ENCODE peak calls at places on chromosomes 3 and 15, in five cellular contexts. P, F, K, C and J are unnamed samples.

GRCh38 chr15:77497942-77498361 is 77.3 kb downstream of the HMG20A start:
- DNase-seq in P (no peak), F (no peak), K (peak; percentile 35), C (no peak), J (no peak)

GRCh38 chr3:188208751-188209433 is 54.9 kb downstream of the LPP start:
- DNase-seq in P (no peak), F (no peak), K (no peak), C (peak; percentile 37), J (no peak)

GRCh38 chr15:60087561-60087960 is 83.5 kb downstream of the FOXB1 start:
- DNase-seq in P (no peak), F (no peak), K (no peak), C (no peak), J (no peak)

GRCh38 chr15:29139540-29140459 is 129.8 kb downstream of the NSMCE3 start:
- DNase-seq in P (peak; percentile 27), F (peak; percentile 85), K (peak; percentile 30), C (peak; percentile 29), J (peak; percentile 56)

GRCh38 chr15:90539789-90540188 is 10.1 kb downstream of the CRTC3 start:
- DNase-seq in P (no peak), F (no peak), K (no peak), C (no peak), J (no peak)

GRCh38 chr3:183809209-183809608 is 16.2 kb downstream of the MAP6D1 start:
- DNase-seq in P (no peak), F (no peak), K (no peak), C (no peak), J (no peak)

GRCh38 chr3:148319161-148319915 is 378.4 kb upstream of the AGTR1 start:
- DNase-seq in P (peak; percentile 75), F (no peak), K (no peak), C (peak; percentile 76), J (peak; percentile 85)

GRCh38 chr15:41581110-41581509 is 22.1 kb downstream of the TYRO3 start:
- DNase-seq in P (no peak), F (peak; percentile 34), K (no peak), C (peak; percentile 88), J (peak; percentile 23)

GRCh38 chr3:127182848-127183714 is 9.8 kb upstream of the PRR23E start:
- DNase-seq in P (no peak), F (no peak), K (no peak), C (no peak), J (no peak)

GRCh38 chr15:55827204-55827603 is 84.3 kb upstream of the PRTG start:
- DNase-seq in P (no peak), F (no peak), K (no peak), C (no peak), J (no peak)

GRCh38 chr3:35707904-35708303 is 68.6 kb downstream of the ARPP21 start:
- DNase-seq in P (no peak), F (no peak), K (no peak), C (no peak), J (no peak)

GRCh38 chr3:142809259-142809658 is 79.6 kb downstream of the PCOLCE2 start:
- DNase-seq in P (no peak), F (no peak), K (no peak), C (no peak), J (no peak)

GRCh38 chr3:152538518-152538917 is 269.8 kb downstream of the MBNL1 start:
- DNase-seq in P (no peak), F (no peak), K (no peak), C (no peak), J (no peak)

GRCh38 chr15:84099181-84099580 is 136.4 kb upstream of the GOLGA6L4 start:
- DNase-seq in P (no peak), F (no peak), K (peak; percentile 11), C (peak; percentile 32), J (peak; percentile 51)

GRCh38 chr3:50256978-50257890 is 11.7 kb upstream of the SEMA3B start:
- DNase-seq in P (peak; percentile 42), F (no peak), K (no peak), C (peak; percentile 57), J (peak; percentile 48)

GRCh38 chr3:49799761-49800160 is at the start of gene CDHR4:
- DNase-seq in P (peak; percentile 70), F (no peak), K (peak; percentile 65), C (peak; percentile 88), J (no peak)

GRCh38 chr15:88908697-88909621 is 4.2 kb downstream of the MFGE8 start:
- DNase-seq in P (peak; percentile 91), F (no peak), K (no peak), C (no peak), J (no peak)

GRCh38 chr3:10394491-10395025 is 73.6 kb upstream of the SEC13 start:
- DNase-seq in P (no peak), F (no peak), K (no peak), C (no peak), J (no peak)

GRCh38 chr3:129040039-129040336 is 20.6 kb upstream of the GP9 start:
- DNase-seq in P (no peak), F (no peak), K (no peak), C (no peak), J (no peak)

GRCh38 chr3:101861212-101861977 is 12.1 kb downstream of the NFKBIZ start:
- DNase-seq in P (no peak), F (no peak), K (no peak), C (no peak), J (no peak)

GRCh38 chr15:80309769-80310384 is 57.9 kb upstream of the CTXND1 start:
- DNase-seq in P (peak; percentile 37), F (peak; percentile 37), K (peak; percentile 36), C (peak; percentile 56), J (no peak)

GRCh38 chr15:39269352-39269751 is 311.5 kb upstream of the THBS1 start:
- DNase-seq in P (no peak), F (no peak), K (no peak), C (no peak), J (no peak)

GRCh38 chr3:150577854-150578253 is 25.3 kb upstream of the SELENOT start:
- DNase-seq in P (no peak), F (no peak), K (no peak), C (peak; percentile 16), J (no peak)

GRCh38 chr3:61926913-61927312 is 365.5 kb downstream of the PTPRG start:
- DNase-seq in P (peak; percentile 37), F (no peak), K (no peak), C (peak; percentile 68), J (no peak)

GRCh38 chr15:81281176-81281735 is 42.7 kb downstream of the STARD5 start:
- DNase-seq in P (no peak), F (no peak), K (no peak), C (no peak), J (no peak)

GRCh38 chr15:55394694-55395093 is 13.5 kb downstream of the CCPG1 start:
- DNase-seq in P (peak; percentile 60), F (no peak), K (no peak), C (no peak), J (no peak)

GRCh38 chr15:67201136-67201535 is 53.3 kb downstream of the AAGAB start:
- DNase-seq in P (peak; percentile 42), F (no peak), K (no peak), C (no peak), J (no peak)

GRCh38 chr15:92462771-92463170 is 69.1 kb downstream of the ST8SIA2 start:
- DNase-seq in P (no peak), F (no peak), K (no peak), C (no peak), J (no peak)

GRCh38 chr3:97938444-97938843 is 33.8 kb downstream of the RIOX2 start:
- DNase-seq in P (no peak), F (no peak), K (no peak), C (no peak), J (no peak)

GRCh38 chr3:61451841-61452240 is 109.5 kb upstream of the PTPRG start:
- DNase-seq in P (no peak), F (no peak), K (no peak), C (peak; percentile 42), J (no peak)

GRCh38 chr3:48564022-48564421 is 441 bp upstream of the UCN2 start:
- DNase-seq in P (peak; percentile 62), F (no peak), K (peak; percentile 73), C (peak; percentile 50), J (peak; percentile 30)

GRCh38 chr3:101279765-101280385 is 40.5 kb downstream of the IMPG2 start:
- DNase-seq in P (no peak), F (no peak), K (no peak), C (peak; percentile 49), J (no peak)

DNA sequence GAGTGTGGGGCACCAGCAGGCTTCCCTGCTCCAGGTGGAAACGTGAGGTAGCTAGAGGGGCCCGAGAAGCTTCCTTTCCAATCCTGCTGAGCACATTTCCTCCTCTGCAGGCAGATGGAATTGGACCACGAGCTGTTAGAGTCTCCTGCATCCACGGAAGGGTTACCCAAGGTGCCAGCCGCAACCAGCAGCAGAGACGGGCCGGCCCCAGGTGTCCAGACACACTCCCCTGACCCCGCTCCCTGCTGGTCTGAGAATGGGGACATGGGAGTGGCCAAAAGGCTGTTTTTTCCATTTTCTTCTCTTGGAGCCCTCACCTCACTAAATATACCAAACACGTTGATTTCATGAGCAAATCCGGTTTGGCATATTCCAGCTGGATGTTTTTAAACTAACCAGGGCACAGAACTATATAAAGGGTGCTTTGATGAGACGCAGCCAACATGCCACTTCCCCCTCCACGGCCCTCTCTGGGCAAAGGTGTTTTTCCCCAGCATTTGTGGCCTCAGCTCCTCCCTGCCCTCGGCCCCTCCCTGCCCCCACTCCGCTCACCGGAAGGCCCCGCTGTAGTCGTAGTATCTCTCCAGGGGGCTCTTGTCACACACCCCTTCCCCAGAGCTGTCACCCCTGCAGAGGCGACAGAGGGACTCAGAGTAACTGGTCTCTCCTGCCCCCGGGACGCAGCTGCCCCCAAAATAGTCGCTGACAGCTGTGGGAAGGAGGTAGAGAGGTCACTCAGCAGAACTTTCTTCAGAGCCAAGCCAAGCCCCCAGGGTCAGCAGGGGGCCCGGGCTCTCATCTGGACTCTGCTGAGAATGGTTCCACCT is 7.0 kb downstream of the MELTF start:
- DNase-seq in P (no peak), F (no peak), K (no peak), C (no peak), J (peak; percentile 37)
- H3K4me3 ChIP-seq in P (no peak overlapping the region), F (no peak overlapping the region), K (no peak overlapping the region), C (no peak overlapping the region), J (peak overlapping the region; percentile 30)

GRCh38 chr3:191331443-191331842 is 1.1 kb upstream of the UTS2B start:
- DNase-seq in P (no peak), F (peak; percentile 1), K (no peak), C (peak; percentile 58), J (no peak)
- TF ChIP-seq CTCF in P (no peak), F (no peak), K (no peak), C (no peak), J (no peak)

DNA sequence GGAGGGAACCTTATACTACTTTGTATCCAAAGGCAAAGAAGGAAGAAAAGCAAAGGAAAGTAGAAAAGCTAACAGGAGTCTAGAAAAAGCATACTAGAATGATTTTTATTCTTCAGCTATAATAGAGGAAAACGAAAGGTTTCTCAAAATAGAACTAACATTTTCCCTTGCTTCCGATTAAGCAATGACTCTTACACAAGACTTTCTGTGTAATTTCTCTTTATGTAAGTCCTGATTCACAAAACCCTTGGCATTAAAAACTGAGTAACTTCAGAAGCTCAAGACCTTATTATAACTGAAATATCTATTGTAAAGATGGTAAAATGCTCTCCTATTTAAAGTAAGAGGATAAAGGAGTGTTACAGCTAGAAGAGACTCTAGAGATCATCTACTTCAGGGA is 97.4 kb downstream of the DTWD1 start:
- DNase-seq in P (peak; percentile 84), F (no peak), K (no peak), C (peak; percentile 47), J (no peak)
- H3K4me3 ChIP-seq in P (no peak overlapping the region), F (no peak overlapping the region), K (no peak overlapping the region), C (no peak overlapping the region), J (no peak overlapping the region)

DNA sequence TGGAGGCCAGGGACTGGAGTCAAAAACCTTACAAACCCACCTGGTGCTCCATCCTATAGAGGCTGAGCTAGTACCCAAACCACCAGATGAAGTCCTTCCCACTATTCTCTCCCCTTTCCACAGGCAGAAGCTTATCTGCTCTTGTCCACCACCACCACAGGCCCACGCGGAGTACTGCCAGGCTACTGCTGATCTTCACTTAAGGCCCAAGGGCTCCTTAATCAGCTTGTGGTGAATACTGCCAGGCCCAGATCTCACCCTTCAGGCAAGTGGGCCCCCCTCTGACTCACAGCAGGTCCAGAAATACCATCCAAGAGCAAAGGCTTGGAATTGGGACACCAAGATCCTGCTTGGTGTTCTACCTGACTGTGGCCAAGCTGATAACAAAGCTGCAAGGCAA is 598.1 kb upstream of the CBLB start:
- DNase-seq in P (no peak), F (no peak), K (no peak), C (no peak), J (no peak)
- TF ChIP-seq CTCF in P (no peak), F (no peak), K (no peak), C (no peak), J (no peak)